ENCODE peak calls at places on chromosome 10, in six cellular contexts. One of them, this sample, is unnamed.

GRCh38 chr10:35780970-35781642 is 139.0 kb upstream of the FZD8 start:
- DNase-seq in GM23338: no peak
- DNase-seq in A549: no peak
- DNase-seq in Panc1: no peak
- DNase-seq in HCT116: no peak
- DNase-seq in SK-N-SH: no peak
- DNase-seq in this sample: no peak

GRCh38 chr10:1398626-1399410 is 338.5 kb downstream of the ADARB2 start:
- DNase-seq in GM23338: no peak
- DNase-seq in Panc1: no peak
- DNase-seq in SK-N-SH: no peak
- DNase-seq in A549: no peak
- DNase-seq in HCT116: no peak
- DNase-seq in this sample: no peak

GRCh38 chr10:2137549-2138174 is 400.3 kb upstream of the ADARB2 start:
- DNase-seq in GM23338: peak; percentile 77
- DNase-seq in HCT116: no peak
- DNase-seq in SK-N-SH: no peak
- DNase-seq in A549: peak; percentile 41
- DNase-seq in Panc1: no peak
- DNase-seq in this sample: no peak

GRCh38 chr10:61164458-61165160 is 220.6 kb upstream of the RHOBTB1 start:
- DNase-seq in Panc1: no peak
- DNase-seq in HCT116: no peak
- DNase-seq in GM23338: no peak
- DNase-seq in A549: peak; percentile 11
- DNase-seq in SK-N-SH: no peak
- DNase-seq in this sample: peak; percentile 1

GRCh38 chr10:47020491-47020890 is 109.3 kb downstream of the PTPN20 start:
- DNase-seq in A549: no peak
- DNase-seq in SK-N-SH: no peak
- DNase-seq in GM23338: no peak
- DNase-seq in Panc1: no peak
- DNase-seq in HCT116: no peak
- DNase-seq in this sample: no peak

GRCh38 chr10:32960022-32960421 is 2.0 kb upstream of the ITGB1 start:
- DNase-seq in Panc1: no peak
- DNase-seq in SK-N-SH: no peak
- DNase-seq in GM23338: no peak
- DNase-seq in A549: peak; percentile 89
- DNase-seq in HCT116: no peak
- DNase-seq in this sample: no peak

GRCh38 chr10:43350139-43350538 is 21.3 kb upstream of the FXYD4 start:
- DNase-seq in SK-N-SH: peak; percentile 85
- DNase-seq in HCT116: no peak
- DNase-seq in GM23338: no peak
- DNase-seq in Panc1: no peak
- DNase-seq in A549: no peak
- DNase-seq in this sample: no peak

GRCh38 chr10:23158370-23158769 is 33.7 kb upstream of the PTF1A start:
- DNase-seq in A549: peak; percentile 71
- DNase-seq in GM23338: peak; percentile 88
- DNase-seq in SK-N-SH: peak; percentile 85
- DNase-seq in HCT116: peak; percentile 47
- DNase-seq in Panc1: peak; percentile 39
- DNase-seq in this sample: no peak

GRCh38 chr10:34966440-34966839 is 123.7 kb downstream of the CUL2 start:
- DNase-seq in Panc1: no peak
- DNase-seq in A549: no peak
- DNase-seq in GM23338: no peak
- DNase-seq in SK-N-SH: no peak
- DNase-seq in HCT116: no peak
- DNase-seq in this sample: no peak

GRCh38 chr10:99337261-99337905 is 8.2 kb downstream of the CNNM1 start:
- DNase-seq in SK-N-SH: peak; percentile 22
- DNase-seq in HCT116: no peak
- DNase-seq in A549: peak; percentile 73
- DNase-seq in Panc1: no peak
- DNase-seq in GM23338: no peak
- DNase-seq in this sample: no peak

GRCh38 chr10:6458814-6459213 is 121.3 kb downstream of the PRKCQ start:
- DNase-seq in SK-N-SH: no peak
- DNase-seq in GM23338: no peak
- DNase-seq in HCT116: no peak
- DNase-seq in A549: no peak
- DNase-seq in Panc1: no peak
- DNase-seq in this sample: no peak

GRCh38 chr10:117131390-117132327 is 6.4 kb downstream of the VAX1 start:
- DNase-seq in HCT116: no peak
- DNase-seq in GM23338: peak; percentile 66
- DNase-seq in A549: no peak
- DNase-seq in SK-N-SH: peak; percentile 41
- DNase-seq in Panc1: no peak
- DNase-seq in this sample: no peak

DNA sequence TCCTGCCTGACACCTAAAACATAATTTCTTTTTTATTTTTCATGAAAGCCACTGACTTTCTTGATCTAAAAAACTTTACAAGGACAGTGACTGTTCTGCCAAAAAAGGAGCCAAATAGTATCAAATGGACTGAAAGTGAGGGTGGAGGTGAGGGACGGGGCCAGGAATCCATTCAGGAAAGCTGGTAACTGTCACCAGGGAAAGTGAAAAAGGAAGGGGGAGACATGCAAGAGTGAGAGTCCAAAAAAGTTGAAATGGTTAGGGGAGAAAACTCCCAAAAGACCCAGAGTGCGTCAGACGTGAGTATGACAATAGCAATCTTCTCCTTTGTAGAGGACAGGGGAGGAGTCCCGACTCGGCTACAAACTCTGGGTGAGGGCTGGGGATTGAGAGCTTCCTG is 2.9 kb upstream of the PRAP1 start:
- DNase-seq in SK-N-SH: no peak
- DNase-seq in Panc1: no peak
- DNase-seq in GM23338: no peak
- DNase-seq in A549: no peak
- DNase-seq in HCT116: no peak
- DNase-seq in this sample: no peak
- TF ChIP-seq REST in SK-N-SH: no peak
- TF ChIP-seq REST in Panc1: no peak
- TF ChIP-seq REST in GM23338: no peak
- TF ChIP-seq REST in A549: no peak
- TF ChIP-seq REST in HCT116: no peak
- TF ChIP-seq REST in this sample: no peak

DNA sequence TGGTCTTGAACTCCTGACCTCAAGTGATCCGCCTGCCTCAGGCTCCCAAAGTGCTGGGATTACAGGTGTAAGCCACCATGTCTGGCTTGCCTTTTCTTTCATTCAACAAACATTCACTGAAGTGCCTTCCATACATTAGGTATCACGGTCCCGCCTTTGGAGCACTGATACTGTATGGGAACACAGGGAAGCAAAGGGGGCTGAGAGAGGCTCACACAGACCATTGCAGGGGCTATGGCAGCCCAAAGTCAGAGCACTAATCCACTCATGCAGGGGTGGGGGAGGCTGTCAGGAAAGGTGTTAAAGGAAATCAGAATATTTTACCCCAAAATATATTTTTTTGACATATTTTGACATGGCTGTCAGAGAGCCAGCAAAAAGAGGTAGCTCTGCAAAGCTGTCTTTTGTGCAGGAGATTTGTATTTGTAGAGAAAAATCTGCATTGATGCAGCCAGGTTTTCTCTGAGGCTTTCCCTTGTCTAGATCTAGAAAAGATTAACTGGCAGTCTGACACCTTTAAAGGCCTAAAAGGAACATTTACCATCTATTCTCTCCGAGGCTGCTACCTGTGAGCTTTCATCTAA is 42.0 kb upstream of the PDLIM1 start:
- DNase-seq in SK-N-SH: no peak
- DNase-seq in A549: no peak
- DNase-seq in Panc1: no peak
- DNase-seq in GM23338: no peak
- DNase-seq in HCT116: no peak
- DNase-seq in this sample: no peak
- H3K27ac ChIP-seq in SK-N-SH: no peak overlapping the region
- H3K27ac ChIP-seq in A549: no peak overlapping the region
- H3K27ac ChIP-seq in Panc1: no peak overlapping the region
- H3K27ac ChIP-seq in GM23338: no peak overlapping the region
- H3K27ac ChIP-seq in HCT116: no peak overlapping the region
- H3K27ac ChIP-seq in this sample: no peak overlapping the region

GRCh38 chr10:112950714-112951348 is 784 bp downstream of the TCF7L2 start:
- DNase-seq in HCT116: no peak
- DNase-seq in A549: peak; percentile 64
- DNase-seq in GM23338: peak; percentile 56
- DNase-seq in SK-N-SH: peak; percentile 60
- DNase-seq in Panc1: no peak
- DNase-seq in this sample: peak; percentile 39
- TF ChIP-seq REST in HCT116: no peak
- TF ChIP-seq REST in A549: no peak
- TF ChIP-seq REST in GM23338: no peak
- TF ChIP-seq REST in SK-N-SH: no peak
- TF ChIP-seq REST in Panc1: no peak
- TF ChIP-seq REST in this sample: no peak

GRCh38 chr10:63627881-63628296 is 106.7 kb downstream of the REEP3 start:
- DNase-seq in SK-N-SH: no peak
- DNase-seq in Panc1: no peak
- DNase-seq in GM23338: no peak
- DNase-seq in A549: no peak
- DNase-seq in HCT116: no peak
- DNase-seq in this sample: peak; percentile 10
- H3K27ac ChIP-seq in SK-N-SH: peak overlapping the region; percentile 100
- H3K27ac ChIP-seq in Panc1: peak overlapping the region; percentile 99
- H3K27ac ChIP-seq in GM23338: no peak overlapping the region
- H3K27ac ChIP-seq in A549: no peak overlapping the region
- H3K27ac ChIP-seq in HCT116: no peak overlapping the region
- H3K27ac ChIP-seq in this sample: peak overlapping the region; percentile 91

GRCh38 chr10:129514568-129515451 is 47.8 kb downstream of the MGMT start:
- DNase-seq in SK-N-SH: no peak
- DNase-seq in HCT116: no peak
- DNase-seq in A549: no peak
- DNase-seq in Panc1: no peak
- DNase-seq in GM23338: no peak
- DNase-seq in this sample: no peak
- TF ChIP-seq REST in SK-N-SH: no peak
- TF ChIP-seq REST in HCT116: no peak
- TF ChIP-seq REST in A549: no peak
- TF ChIP-seq REST in Panc1: no peak
- TF ChIP-seq REST in GM23338: no peak
- TF ChIP-seq REST in this sample: no peak

DNA sequence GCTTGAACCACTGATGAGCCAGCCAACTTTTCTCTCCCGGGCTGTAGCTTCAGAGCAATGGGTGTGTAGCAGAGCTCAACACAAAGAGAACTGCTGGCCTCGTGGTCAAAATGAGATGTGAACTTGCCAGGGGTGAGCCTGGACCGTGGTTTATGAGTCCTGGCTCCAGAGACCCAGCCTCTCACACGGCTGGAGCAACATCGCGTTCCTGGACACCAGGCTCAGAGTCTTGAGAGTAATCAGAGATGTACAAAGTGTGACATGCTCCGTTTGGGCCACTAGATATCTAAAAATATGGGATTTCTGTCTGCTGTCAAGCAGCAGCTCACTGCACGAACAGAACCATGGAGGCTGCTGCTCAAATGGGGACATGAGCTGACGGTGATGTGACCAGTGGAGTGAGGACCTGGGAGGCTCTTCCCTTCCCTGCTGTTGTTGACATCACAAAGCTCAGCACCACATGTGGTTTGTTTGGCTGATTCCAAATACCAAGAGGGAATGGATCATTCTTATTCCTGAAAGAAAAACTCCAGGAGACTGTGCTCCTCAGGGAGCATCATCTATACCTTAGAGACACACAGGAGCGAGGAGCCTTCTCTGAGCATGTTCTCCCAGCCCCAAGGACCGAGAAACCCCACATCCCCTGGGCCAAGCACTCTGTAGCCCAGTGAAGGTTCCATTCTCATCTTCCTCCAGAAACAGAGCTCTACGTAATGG is 9.2 kb upstream of the SVIL start:
- DNase-seq in HCT116: no peak
- DNase-seq in SK-N-SH: no peak
- DNase-seq in A549: no peak
- DNase-seq in GM23338: no peak
- DNase-seq in Panc1: no peak
- DNase-seq in this sample: no peak
- H3K27ac ChIP-seq in HCT116: no peak overlapping the region
- H3K27ac ChIP-seq in SK-N-SH: peak overlapping the region; percentile 89
- H3K27ac ChIP-seq in A549: no peak overlapping the region
- H3K27ac ChIP-seq in GM23338: no peak overlapping the region
- H3K27ac ChIP-seq in Panc1: no peak overlapping the region
- H3K27ac ChIP-seq in this sample: no peak overlapping the region

GRCh38 chr10:88382699-88383098 is 200.4 kb downstream of the RNLS start:
- DNase-seq in SK-N-SH: no peak
- DNase-seq in HCT116: no peak
- DNase-seq in GM23338: no peak
- DNase-seq in A549: no peak
- DNase-seq in Panc1: no peak
- DNase-seq in this sample: no peak

GRCh38 chr10:88386204-88386877 is 196.8 kb downstream of the RNLS start:
- DNase-seq in A549: peak; percentile 58
- DNase-seq in Panc1: no peak
- DNase-seq in HCT116: no peak
- DNase-seq in GM23338: no peak
- DNase-seq in SK-N-SH: peak; percentile 18
- DNase-seq in this sample: no peak

GRCh38 chr10:88389456-88389855 is 193.7 kb downstream of the RNLS start:
- DNase-seq in HCT116: no peak
- DNase-seq in A549: peak; percentile 49
- DNase-seq in SK-N-SH: no peak
- DNase-seq in Panc1: no peak
- DNase-seq in GM23338: peak; percentile 62
- DNase-seq in this sample: no peak

GRCh38 chr10:88386878-88387773 is 196.0 kb downstream of the RNLS start:
- DNase-seq in GM23338: peak; percentile 76
- DNase-seq in Panc1: no peak
- DNase-seq in SK-N-SH: peak; percentile 48
- DNase-seq in HCT116: peak; percentile 43
- DNase-seq in A549: peak; percentile 73
- DNase-seq in this sample: peak; percentile 88

DNA sequence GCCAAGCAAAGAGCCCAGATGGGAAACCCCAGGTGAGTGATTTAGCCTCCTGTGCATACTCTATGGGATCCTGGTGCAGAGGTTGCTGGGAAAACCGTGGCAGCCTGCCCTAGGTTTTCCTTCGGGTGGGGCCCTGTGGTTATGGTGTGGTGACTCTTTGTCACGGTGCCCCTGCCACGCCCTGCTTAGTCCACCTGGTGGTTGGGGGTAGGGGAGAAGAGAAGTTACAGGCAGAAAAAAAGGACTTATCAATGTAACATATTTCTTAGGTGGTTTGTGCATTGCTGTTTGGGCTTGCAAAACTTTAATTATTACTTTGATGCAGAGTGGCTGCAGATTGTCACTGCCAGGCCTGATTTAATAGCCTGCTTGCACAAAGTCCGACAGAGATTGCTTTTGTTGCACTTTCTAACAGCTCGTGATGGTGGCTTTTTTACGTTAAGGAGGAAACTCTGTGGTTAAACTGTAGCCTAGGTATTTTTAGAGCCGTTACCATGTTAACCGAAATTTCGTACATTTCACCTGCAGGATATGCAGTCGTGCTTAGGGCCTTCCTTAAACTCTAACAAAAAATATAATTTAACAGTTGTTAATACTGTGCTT is 197.4 kb downstream of the RNLS start:
- DNase-seq in GM23338: no peak
- DNase-seq in HCT116: peak; percentile 75
- DNase-seq in SK-N-SH: no peak
- DNase-seq in Panc1: no peak
- DNase-seq in A549: peak; percentile 70
- DNase-seq in this sample: peak; percentile 91
- TF ChIP-seq REST in GM23338: no peak
- TF ChIP-seq REST in HCT116: no peak
- TF ChIP-seq REST in SK-N-SH: no peak
- TF ChIP-seq REST in Panc1: no peak
- TF ChIP-seq REST in A549: no peak
- TF ChIP-seq REST in this sample: no peak

GRCh38 chr10:119029613-119030420 is at the start of gene NANOS1:
- DNase-seq in GM23338: peak; percentile 58
- DNase-seq in Panc1: no peak
- DNase-seq in A549: peak; percentile 40
- DNase-seq in HCT116: no peak
- DNase-seq in SK-N-SH: no peak
- DNase-seq in this sample: no peak
- H3K27ac ChIP-seq in GM23338: no peak within 1 kb of the TSS
- H3K27ac ChIP-seq in Panc1: peak within 1 kb of the TSS; percentile 80
- H3K27ac ChIP-seq in A549: peak within 1 kb of the TSS; percentile 82
- H3K27ac ChIP-seq in HCT116: peak within 1 kb of the TSS; percentile 52
- H3K27ac ChIP-seq in SK-N-SH: peak within 1 kb of the TSS; percentile 73
- H3K27ac ChIP-seq in this sample: no peak within 1 kb of the TSS